ENCODE peak calls at places on chromosome 12, in six cellular contexts. A is A673; R is WTC11; J is CD8-positive, alpha-beta T cell; M is uterus; Y is CD14-positive monocyte. N is an unnamed sample.

GRCh38 chr12:54262403-54262925 is 17.5 kb downstream of the CBX5 start:
- DNase-seq in A (peak), R (no peak), J (no peak), M (no peak), Y (no peak), N (peak)

GRCh38 chr12:120457133-120457532 is 10.9 kb downstream of the GATC start:
- DNase-seq in A (no peak), R (peak), J (no peak), M (no peak), Y (no peak), N (peak)

GRCh38 chr12:67958187-67958586 is 31.1 kb upstream of the IFNG-AS1 start:
- DNase-seq in A (no peak), R (no peak), J (no peak), M (no peak), Y (no peak), N (no peak)

GRCh38 chr12:93122089-93122488 is 193.0 kb upstream of the EEA1 start:
- DNase-seq in A (no peak), R (no peak), J (no peak), M (no peak), Y (no peak), N (no peak)

GRCh38 chr12:42936991-42937390 is 347.4 kb upstream of the PRICKLE1 start:
- DNase-seq in A (no peak), R (no peak), J (no peak), M (no peak), Y (no peak), N (no peak)

GRCh38 chr12:22284871-22285270 is 49.6 kb downstream of the ST8SIA1 start:
- DNase-seq in A (no peak), R (no peak), J (no peak), M (no peak), Y (no peak), N (no peak)

GRCh38 chr12:57692500-57692899 is 1.4 kb upstream of the OS9 start:
- DNase-seq in A (no peak), R (no peak), J (no peak), M (no peak), Y (no peak), N (no peak)

GRCh38 chr12:3607039-3607719 is 116.2 kb downstream of the PRMT8 start:
- DNase-seq in A (no peak), R (no peak), J (no peak), M (no peak), Y (peak), N (peak)

GRCh38 chr12:20127401-20127800 is 240.9 kb upstream of the PDE3A start:
- DNase-seq in A (no peak), R (no peak), J (no peak), M (no peak), Y (no peak), N (no peak)

GRCh38 chr12:112841240-112841639 is 49.7 kb downstream of the RPH3A start:
- DNase-seq in A (no peak), R (no peak), J (no peak), M (no peak), Y (no peak), N (no peak)

GRCh38 chr12:53214687-53215455 is 7.8 kb upstream of the ITGB7 start:
- DNase-seq in A (no peak), R (no peak), J (no peak), M (peak), Y (no peak), N (no peak)

GRCh38 chr12:54141534-54142475 is 47.0 kb downstream of the SMUG1 start:
- DNase-seq in A (peak), R (no peak), J (no peak), M (peak), Y (no peak), N (no peak)

GRCh38 chr12:67269632-67270578 is 747 bp downstream of the CAND1 start:
- DNase-seq in A (peak), R (peak), J (peak), M (peak), Y (no peak), N (peak)

GRCh38 chr12:81542065-81542464 is 217.1 kb downstream of the PPFIA2 start:
- DNase-seq in A (no peak), R (no peak), J (no peak), M (no peak), Y (no peak), N (no peak)

GRCh38 chr12:92068441-92068840 is 77.2 kb downstream of the BTG1 start:
- DNase-seq in A (no peak), R (no peak), J (no peak), M (no peak), Y (no peak), N (peak)

GRCh38 chr12:68479832-68480291 is 130.8 kb upstream of the RAP1B start:
- DNase-seq in A (no peak), R (no peak), J (no peak), M (no peak), Y (no peak), N (no peak)

GRCh38 chr12:84636801-84637285 is 275.8 kb downstream of the SLC6A15 start:
- DNase-seq in A (no peak), R (no peak), J (no peak), M (no peak), Y (no peak), N (no peak)

GRCh38 chr12:22518998-22519397 is 25.3 kb downstream of the C2CD5 start:
- DNase-seq in A (no peak), R (no peak), J (no peak), M (no peak), Y (no peak), N (no peak)

GRCh38 chr12:57012600-57013465 is 3.5 kb downstream of the TAC3 start:
- DNase-seq in A (no peak), R (no peak), J (no peak), M (no peak), Y (no peak), N (no peak)

GRCh38 chr12:29148958-29149690 is at the start of gene FAR2:
- DNase-seq in A (peak), R (peak), J (peak), M (peak), Y (no peak), N (peak)

GRCh38 chr12:9049520-9050133 is 60.3 kb downstream of the KLRG1 start:
- DNase-seq in A (peak), R (no peak), J (no peak), M (no peak), Y (no peak), N (peak)

GRCh38 chr12:79933580-79934264 is 1.2 kb downstream of the PPP1R12A start:
- DNase-seq in A (peak), R (no peak), J (peak), M (no peak), Y (no peak), N (peak)

GRCh38 chr12:1488908-1489381 is 105.4 kb downstream of the FBXL14 start:
- DNase-seq in A (peak), R (no peak), J (peak), M (no peak), Y (no peak), N (peak)

GRCh38 chr12:111394480-111394879 is 11.2 kb upstream of the SH2B3 start:
- DNase-seq in A (no peak), R (no peak), J (no peak), M (no peak), Y (no peak), N (no peak)

GRCh38 chr12:90995041-90995440 is 9.7 kb downstream of the EPYC start:
- DNase-seq in A (no peak), R (no peak), J (no peak), M (no peak), Y (no peak), N (no peak)

GRCh38 chr12:5437122-5437521 is 5.2 kb downstream of the NTF3 start:
- DNase-seq in A (no peak), R (no peak), J (no peak), M (no peak), Y (no peak), N (no peak)

GRCh38 chr12:91274886-91275285 is 92.3 kb upstream of the DCN start:
- DNase-seq in A (no peak), R (no peak), J (no peak), M (peak), Y (no peak), N (no peak)

GRCh38 chr12:116202433-116202832 is 75.1 kb downstream of the MED13L start:
- DNase-seq in A (no peak), R (no peak), J (no peak), M (no peak), Y (no peak), N (no peak)

GRCh38 chr12:116201359-116201758 is 76.1 kb downstream of the MED13L start:
- DNase-seq in A (no peak), R (no peak), J (no peak), M (no peak), Y (no peak), N (no peak)

GRCh38 chr12:116204169-116204568 is 73.3 kb downstream of the MED13L start:
- DNase-seq in A (no peak), R (no peak), J (no peak), M (no peak), Y (no peak), N (no peak)

GRCh38 chr12:116201908-116202307 is 75.6 kb downstream of the MED13L start:
- DNase-seq in A (no peak), R (no peak), J (no peak), M (no peak), Y (no peak), N (no peak)

GRCh38 chr12:116202940-116203339 is 74.6 kb downstream of the MED13L start:
- DNase-seq in A (no peak), R (no peak), J (no peak), M (no peak), Y (no peak), N (no peak)
- TF ChIP-seq CTCF in A (no peak), R (no peak), J (no peak), M (peak), Y (no peak), N (no peak)

GRCh38 chr12:7060353-7060954 is at the start of gene C1S:
- DNase-seq in A (peak), R (peak), J (no peak), M (peak), Y (no peak), N (no peak)
- TF ChIP-seq CTCF in A (peak), R (no peak), J (no peak), M (peak), Y (no peak), N (no peak)

GRCh38 chr12:130401703-130402102 is 64.0 kb downstream of the PIWIL1 start:
- DNase-seq in A (peak), R (no peak), J (no peak), M (no peak), Y (no peak), N (peak)
- TF ChIP-seq CTCF in A (peak), R (no peak), J (no peak), M (no peak), Y (no peak), N (no peak)

GRCh38 chr12:115468087-115468510 is 784.1 kb upstream of the TBX3 start:
- DNase-seq in A (no peak), R (peak), J (no peak), M (no peak), Y (no peak), N (no peak)
- TF ChIP-seq CTCF in A (no peak), R (no peak), J (no peak), M (no peak), Y (no peak), N (no peak)